ENCODE peak calls at places on chromosomes 6 and 20, in five cellular contexts. One of them, this sample, is unnamed.
A peak's percentile ranks its signal among the peaks of the same experiment; 100 is the strongest.

GRCh38 chr6:144662812-144663211 is 377.7 kb downstream of the UTRN start:
- DNase-seq in pancreas: no peak
- DNase-seq in AG04450: no peak
- DNase-seq in GM12878: no peak
- DNase-seq in esophagus squamous epithelium: no peak
- DNase-seq in this sample: no peak

GRCh38 chr6:71466362-71466761 is 177.8 kb downstream of the OGFRL1 start:
- DNase-seq in esophagus squamous epithelium: no peak
- DNase-seq in pancreas: no peak
- DNase-seq in AG04450: no peak
- DNase-seq in GM12878: no peak
- DNase-seq in this sample: no peak

GRCh38 chr20:44908987-44909871 is 631 bp upstream of the PABPC1L start:
- DNase-seq in pancreas: no peak
- DNase-seq in GM12878: no peak
- DNase-seq in AG04450: no peak
- DNase-seq in esophagus squamous epithelium: no peak
- DNase-seq in this sample: no peak

GRCh38 chr20:37972256-37973058 is 60.8 kb downstream of the TTI1 start:
- DNase-seq in esophagus squamous epithelium: no peak
- DNase-seq in pancreas: no peak
- DNase-seq in GM12878: no peak
- DNase-seq in AG04450: no peak
- DNase-seq in this sample: no peak

GRCh38 chr6:465531-466348 is 74.2 kb downstream of the IRF4 start:
- DNase-seq in pancreas: no peak
- DNase-seq in AG04450: no peak
- DNase-seq in GM12878: no peak
- DNase-seq in esophagus squamous epithelium: no peak
- DNase-seq in this sample: no peak

GRCh38 chr6:140567469-140567868 is 1193.0 kb upstream of the CITED2 start:
- DNase-seq in pancreas: no peak
- DNase-seq in AG04450: no peak
- DNase-seq in GM12878: no peak
- DNase-seq in esophagus squamous epithelium: no peak
- DNase-seq in this sample: no peak

GRCh38 chr6:111113731-111114438 is 26.6 kb downstream of the SLC16A10 start:
- DNase-seq in AG04450: no peak
- DNase-seq in esophagus squamous epithelium: no peak
- DNase-seq in GM12878: no peak
- DNase-seq in pancreas: no peak
- DNase-seq in this sample: no peak

GRCh38 chr6:150072201-150072600 is 3.3 kb upstream of the ULBP3 start:
- DNase-seq in GM12878: no peak
- DNase-seq in AG04450: no peak
- DNase-seq in pancreas: peak; percentile 81
- DNase-seq in esophagus squamous epithelium: no peak
- DNase-seq in this sample: no peak

GRCh38 chr20:7195704-7196103 is 428.2 kb downstream of the BMP2 start:
- DNase-seq in AG04450: no peak
- DNase-seq in GM12878: no peak
- DNase-seq in esophagus squamous epithelium: no peak
- DNase-seq in pancreas: no peak
- DNase-seq in this sample: no peak

GRCh38 chr20:62651285-62652021 is 9.2 kb downstream of the SLCO4A1 start:
- DNase-seq in GM12878: peak; percentile 84
- DNase-seq in esophagus squamous epithelium: peak; percentile 36
- DNase-seq in AG04450: no peak
- DNase-seq in pancreas: no peak
- DNase-seq in this sample: peak; percentile 94

GRCh38 chr6:125231133-125231532 is 70.6 kb downstream of the HDDC2 start:
- DNase-seq in esophagus squamous epithelium: no peak
- DNase-seq in AG04450: no peak
- DNase-seq in pancreas: no peak
- DNase-seq in GM12878: no peak
- DNase-seq in this sample: no peak

GRCh38 chr20:20780127-20780822 is 67.8 kb upstream of the RALGAPA2 start:
- DNase-seq in esophagus squamous epithelium: no peak
- DNase-seq in GM12878: peak; percentile 15
- DNase-seq in pancreas: no peak
- DNase-seq in AG04450: no peak
- DNase-seq in this sample: no peak

GRCh38 chr6:105087571-105088211 is 92.1 kb downstream of the POPDC3 start:
- DNase-seq in pancreas: no peak
- DNase-seq in esophagus squamous epithelium: no peak
- DNase-seq in AG04450: peak; percentile 42
- DNase-seq in GM12878: peak; percentile 17
- DNase-seq in this sample: peak; percentile 22

GRCh38 chr20:36101201-36101600 is 53.3 kb upstream of the EPB41L1 start:
- DNase-seq in pancreas: peak; percentile 68
- DNase-seq in AG04450: no peak
- DNase-seq in esophagus squamous epithelium: no peak
- DNase-seq in GM12878: no peak
- DNase-seq in this sample: no peak

GRCh38 chr6:49336514-49337131 is 126.4 kb downstream of the MMUT start:
- DNase-seq in AG04450: no peak
- DNase-seq in pancreas: no peak
- DNase-seq in GM12878: no peak
- DNase-seq in esophagus squamous epithelium: no peak
- DNase-seq in this sample: no peak

GRCh38 chr6:119727504-119728219 is 378.1 kb upstream of the MAN1A1 start:
- DNase-seq in pancreas: peak; percentile 64
- DNase-seq in GM12878: no peak
- DNase-seq in esophagus squamous epithelium: no peak
- DNase-seq in AG04450: no peak
- DNase-seq in this sample: no peak

GRCh38 chr6:165439928-165440554 is 130.6 kb upstream of the C6orf118 start:
- DNase-seq in AG04450: peak; percentile 1
- DNase-seq in GM12878: no peak
- DNase-seq in esophagus squamous epithelium: no peak
- DNase-seq in pancreas: no peak
- DNase-seq in this sample: peak; percentile 8

GRCh38 chr6:7758456-7758855 is 32.6 kb downstream of the BMP6 start:
- DNase-seq in GM12878: no peak
- DNase-seq in pancreas: no peak
- DNase-seq in AG04450: peak; percentile 20
- DNase-seq in esophagus squamous epithelium: no peak
- DNase-seq in this sample: no peak

GRCh38 chr6:90072501-90072900 is 178.2 kb downstream of the GJA10 start:
- DNase-seq in pancreas: no peak
- DNase-seq in GM12878: no peak
- DNase-seq in esophagus squamous epithelium: no peak
- DNase-seq in AG04450: no peak
- DNase-seq in this sample: no peak

GRCh38 chr20:60086936-60087562 is 128.8 kb downstream of the CDH26 start:
- DNase-seq in pancreas: no peak
- DNase-seq in GM12878: no peak
- DNase-seq in esophagus squamous epithelium: no peak
- DNase-seq in AG04450: no peak
- DNase-seq in this sample: no peak

GRCh38 chr6:119966484-119966883 is 616.9 kb upstream of the MAN1A1 start:
- DNase-seq in pancreas: no peak
- DNase-seq in GM12878: no peak
- DNase-seq in esophagus squamous epithelium: no peak
- DNase-seq in AG04450: no peak
- DNase-seq in this sample: no peak

GRCh38 chr6:118869894-118870665 is 23.9 kb upstream of the ASF1A start:
- DNase-seq in GM12878: no peak
- DNase-seq in AG04450: no peak
- DNase-seq in pancreas: no peak
- DNase-seq in esophagus squamous epithelium: no peak
- DNase-seq in this sample: no peak

GRCh38 chr6:56385981-56386593 is 138.7 kb upstream of the COL21A1 start:
- DNase-seq in pancreas: no peak
- DNase-seq in GM12878: no peak
- DNase-seq in esophagus squamous epithelium: no peak
- DNase-seq in AG04450: no peak
- DNase-seq in this sample: no peak

GRCh38 chr20:9903048-9903651 is 64.3 kb upstream of the PAK5 start:
- DNase-seq in pancreas: no peak
- DNase-seq in GM12878: no peak
- DNase-seq in AG04450: no peak
- DNase-seq in esophagus squamous epithelium: no peak
- DNase-seq in this sample: no peak

GRCh38 chr6:13357551-13358075 is 29.3 kb upstream of the TBC1D7 start:
- DNase-seq in esophagus squamous epithelium: no peak
- DNase-seq in AG04450: peak; percentile 48
- DNase-seq in GM12878: no peak
- DNase-seq in pancreas: no peak
- DNase-seq in this sample: no peak

GRCh38 chr20:10919549-10920140 is 245.8 kb upstream of the JAG1 start:
- DNase-seq in GM12878: no peak
- DNase-seq in esophagus squamous epithelium: no peak
- DNase-seq in pancreas: no peak
- DNase-seq in AG04450: no peak
- DNase-seq in this sample: no peak

GRCh38 chr20:50848846-50849673 is 54.2 kb downstream of the BCAS4 start:
- DNase-seq in GM12878: no peak
- DNase-seq in AG04450: no peak
- DNase-seq in esophagus squamous epithelium: no peak
- DNase-seq in pancreas: peak; percentile 67
- DNase-seq in this sample: peak; percentile 39

GRCh38 chr6:155850408-155850841 is 394.8 kb upstream of the NOX3 start:
- DNase-seq in pancreas: no peak
- DNase-seq in esophagus squamous epithelium: no peak
- DNase-seq in AG04450: no peak
- DNase-seq in GM12878: no peak
- DNase-seq in this sample: no peak

GRCh38 chr6:36578030-36578825 is 15.9 kb upstream of the SRSF3 start:
- DNase-seq in AG04450: no peak
- DNase-seq in GM12878: no peak
- DNase-seq in pancreas: no peak
- DNase-seq in esophagus squamous epithelium: no peak
- DNase-seq in this sample: no peak

GRCh38 chr6:167699141-167700036 is 127.3 kb upstream of the AFDN start:
- DNase-seq in AG04450: no peak
- DNase-seq in GM12878: peak; percentile 27
- DNase-seq in esophagus squamous epithelium: peak; percentile 15
- DNase-seq in pancreas: no peak
- DNase-seq in this sample: peak; percentile 37

GRCh38 chr20:61979701-61980635 is 85.7 kb downstream of the TAF4 start:
- DNase-seq in pancreas: no peak
- DNase-seq in esophagus squamous epithelium: no peak
- DNase-seq in GM12878: no peak
- DNase-seq in AG04450: no peak
- DNase-seq in this sample: no peak

GRCh38 chr20:38001981-38002380 is 31.3 kb downstream of the TTI1 start:
- DNase-seq in GM12878: no peak
- DNase-seq in esophagus squamous epithelium: no peak
- DNase-seq in AG04450: no peak
- DNase-seq in pancreas: no peak
- DNase-seq in this sample: no peak

GRCh38 chr20:39775110-39775509 is 813.0 kb downstream of the DHX35 start:
- DNase-seq in esophagus squamous epithelium: peak; percentile 4
- DNase-seq in pancreas: no peak
- DNase-seq in GM12878: no peak
- DNase-seq in AG04450: no peak
- DNase-seq in this sample: no peak

GRCh38 chr6:163635731-163636344 is 221.3 kb downstream of the QKI start:
- DNase-seq in pancreas: no peak
- DNase-seq in GM12878: no peak
- DNase-seq in esophagus squamous epithelium: no peak
- DNase-seq in AG04450: no peak
- DNase-seq in this sample: no peak

GRCh38 chr6:163637524-163637923 is 223.0 kb downstream of the QKI start:
- DNase-seq in AG04450: no peak
- DNase-seq in pancreas: no peak
- DNase-seq in GM12878: peak; percentile 47
- DNase-seq in esophagus squamous epithelium: no peak
- DNase-seq in this sample: peak; percentile 50

GRCh38 chr6:163635315-163635714 is 220.8 kb downstream of the QKI start:
- DNase-seq in GM12878: no peak
- DNase-seq in pancreas: no peak
- DNase-seq in esophagus squamous epithelium: no peak
- DNase-seq in AG04450: no peak
- DNase-seq in this sample: no peak

GRCh38 chr6:163630991-163631390 is 216.5 kb downstream of the QKI start:
- DNase-seq in pancreas: no peak
- DNase-seq in GM12878: no peak
- DNase-seq in AG04450: no peak
- DNase-seq in esophagus squamous epithelium: no peak
- DNase-seq in this sample: no peak

GRCh38 chr6:163634514-163635171 is 220.1 kb downstream of the QKI start:
- DNase-seq in GM12878: no peak
- DNase-seq in esophagus squamous epithelium: no peak
- DNase-seq in pancreas: no peak
- DNase-seq in AG04450: no peak
- DNase-seq in this sample: no peak
- TF ChIP-seq CTCF in GM12878: no peak
- TF ChIP-seq CTCF in esophagus squamous epithelium: no peak
- TF ChIP-seq CTCF in pancreas: no peak
- TF ChIP-seq CTCF in AG04450: no peak
- TF ChIP-seq CTCF in this sample: no peak

DNA sequence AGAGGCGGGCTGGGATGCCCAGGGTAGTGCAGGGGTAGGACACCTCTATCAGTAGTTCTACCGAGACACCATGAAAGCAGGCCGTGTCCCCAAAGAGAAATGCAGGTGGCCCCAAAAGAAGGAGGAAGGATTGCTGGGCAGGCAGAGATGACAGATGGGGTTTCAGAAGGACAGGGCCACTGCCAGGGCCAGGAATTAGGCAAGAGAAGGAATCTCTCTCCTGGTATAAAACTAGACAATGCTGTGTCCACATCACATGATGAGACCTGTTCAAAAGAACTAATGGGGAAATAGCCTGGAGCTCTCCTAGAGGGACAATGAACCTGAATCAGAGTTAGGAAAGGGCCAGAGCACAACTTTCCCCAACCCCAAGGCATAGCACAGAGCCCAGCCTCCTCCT is 21.6 kb upstream of the VSX1 start:
- DNase-seq in AG04450: no peak
- DNase-seq in pancreas: no peak
- DNase-seq in GM12878: no peak
- DNase-seq in esophagus squamous epithelium: no peak
- DNase-seq in this sample: no peak
- TF ChIP-seq CTCF in AG04450: no peak
- TF ChIP-seq CTCF in pancreas: no peak
- TF ChIP-seq CTCF in GM12878: no peak
- TF ChIP-seq CTCF in esophagus squamous epithelium: no peak
- TF ChIP-seq CTCF in this sample: no peak

DNA sequence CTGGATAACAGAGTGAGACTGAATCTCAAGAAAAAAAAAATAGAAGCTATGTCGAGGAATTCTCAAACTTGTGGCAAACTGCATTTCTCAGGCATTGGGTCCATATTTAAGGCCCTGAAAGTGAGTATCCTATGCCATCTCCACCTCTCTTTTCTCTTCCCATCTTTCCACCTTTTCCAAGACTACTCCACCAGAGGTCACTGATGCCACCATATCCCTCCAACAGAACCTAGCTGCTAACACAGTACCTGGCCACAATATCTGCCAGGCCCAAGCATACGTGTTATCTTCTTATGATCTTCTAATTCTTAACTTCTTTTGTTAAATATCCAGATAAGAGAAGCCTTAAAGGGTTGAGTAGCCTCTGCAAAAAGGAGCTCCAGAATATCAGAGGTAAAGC is 8.2 kb upstream of the ADGRF4 start:
- DNase-seq in GM12878: no peak
- DNase-seq in AG04450: no peak
- DNase-seq in pancreas: no peak
- DNase-seq in esophagus squamous epithelium: no peak
- DNase-seq in this sample: no peak
- TF ChIP-seq CTCF in GM12878: no peak
- TF ChIP-seq CTCF in AG04450: no peak
- TF ChIP-seq CTCF in pancreas: no peak
- TF ChIP-seq CTCF in esophagus squamous epithelium: no peak
- TF ChIP-seq CTCF in this sample: no peak

GRCh38 chr6:161498359-161498758 is 224.5 kb upstream of the AGPAT4 start:
- DNase-seq in esophagus squamous epithelium: no peak
- DNase-seq in pancreas: no peak
- DNase-seq in GM12878: no peak
- DNase-seq in AG04450: no peak
- DNase-seq in this sample: no peak
- TF ChIP-seq CTCF in esophagus squamous epithelium: no peak
- TF ChIP-seq CTCF in pancreas: no peak
- TF ChIP-seq CTCF in GM12878: peak; percentile 10
- TF ChIP-seq CTCF in AG04450: peak; percentile 45
- TF ChIP-seq CTCF in this sample: no peak

This sample was measured in GM12864.